ENCODE peak calls at places on chromosomes 6 and 20, in four cellular contexts. R is astrocyte, I is fibroblast of lung, J is H9. S is an unnamed sample.

GRCh38 chr6:133918208-133918930 is 29.5 kb downstream of the TCF21 start:
- DNase-seq in I (no peak), J (no peak), R (no peak), S (no peak)

GRCh38 chr20:56630506-56631317 is 1.6 kb downstream of the TFAP2C start:
- DNase-seq in I (no peak), J (peak; percentile 57), R (peak; percentile 25), S (no peak)

GRCh38 chr6:157229219-157229607 is 94.1 kb downstream of the TMEM242 start:
- DNase-seq in J (no peak), R (no peak), I (no peak), S (no peak)

GRCh38 chr6:121780325-121781313 is 345.2 kb downstream of the GJA1 start:
- DNase-seq in J (no peak), R (peak; percentile 99), I (peak; percentile 95), S (peak; percentile 72)

GRCh38 chr20:38973546-38974120 is 11.5 kb downstream of the DHX35 start:
- DNase-seq in J (no peak), R (peak; percentile 57), I (peak; percentile 72), S (no peak)

GRCh38 chr6:18820725-18821124 is 433.6 kb downstream of the RNF144B start:
- DNase-seq in R (no peak), I (no peak), J (peak; percentile 27), S (no peak)

GRCh38 chr6:150025201-150025917 is at the start of gene RAET1L:
- DNase-seq in I (peak; percentile 37), J (no peak), R (peak; percentile 59), S (peak; percentile 72)

GRCh38 chr6:34018961-34019606 is 126.8 kb downstream of the GRM4 start:
- DNase-seq in I (no peak), J (no peak), R (no peak), S (no peak)

GRCh38 chr6:111663232-111663631 is 57.6 kb upstream of the TRAF3IP2 start:
- DNase-seq in I (peak; percentile 8), R (no peak), J (peak; percentile 46), S (no peak)

GRCh38 chr6:14975124-14975815 is 270.6 kb upstream of the JARID2 start:
- DNase-seq in I (peak; percentile 48), R (no peak), J (no peak), S (no peak)

GRCh38 chr6:2116496-2116895 is 128.9 kb downstream of the GMDS start:
- DNase-seq in I (no peak), R (peak; percentile 15), J (no peak), S (no peak)

GRCh38 chr6:20217476-20217855 is 5.2 kb upstream of the MBOAT1 start:
- DNase-seq in I (no peak), R (no peak), J (no peak), S (no peak)

GRCh38 chr6:131250121-131250520 is 114.9 kb downstream of the AKAP7 start:
- DNase-seq in I (peak; percentile 62), R (peak; percentile 62), J (peak; percentile 63), S (peak; percentile 35)

GRCh38 chr6:10591411-10592160 is 70.4 kb downstream of the GCNT2 start:
- DNase-seq in J (no peak), R (no peak), I (no peak), S (no peak)

GRCh38 chr6:12351672-12352071 is 61.5 kb downstream of the EDN1 start:
- DNase-seq in R (no peak), I (no peak), J (peak; percentile 61), S (no peak)

DNA sequence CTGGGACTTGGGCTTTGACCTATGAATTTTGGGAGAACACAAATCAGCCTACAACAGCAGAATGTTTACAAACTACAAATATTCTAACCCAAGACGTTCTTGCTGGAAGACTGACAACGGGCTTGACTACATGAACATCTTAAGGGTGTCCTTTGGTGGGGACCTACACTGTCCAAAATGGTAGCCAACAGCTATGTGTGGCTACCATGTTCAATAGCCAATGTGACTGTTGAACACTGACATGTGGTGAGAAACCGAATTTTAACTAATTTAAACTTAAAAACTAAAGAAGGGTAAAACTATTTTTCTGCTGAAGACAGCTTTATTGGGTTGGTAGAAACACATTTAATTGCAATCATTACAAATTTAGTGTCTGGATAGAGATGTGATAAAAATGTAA is 30.1 kb downstream of the LINC00237 start:
- DNase-seq in R (no peak), I (no peak), J (no peak), S (no peak)
- H3K4me1 ChIP-seq in R (no peaks in the 10 kb centered on the region), I (no peaks in the 10 kb centered on the region), J (no peaks in the 10 kb centered on the region), S (no peaks in the 10 kb centered on the region)

DNA sequence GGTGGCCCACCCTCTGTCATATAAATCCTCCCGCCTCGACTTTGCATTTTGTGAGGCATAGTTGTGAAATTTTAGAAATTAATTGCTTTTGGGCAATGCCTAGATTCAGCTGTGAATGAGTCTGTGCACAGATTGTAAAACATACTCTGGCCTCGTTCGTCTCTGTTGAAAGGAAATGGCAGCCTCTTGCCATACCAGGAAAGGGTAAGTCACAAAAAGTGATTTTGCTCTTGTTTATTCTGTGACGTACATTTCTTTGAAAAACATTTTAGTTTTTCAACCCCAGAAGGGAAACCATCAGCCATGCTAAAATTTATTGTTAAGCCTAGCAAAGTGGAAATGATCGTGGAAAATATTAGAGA is 15.3 kb upstream of the EXOC2 start:
- DNase-seq in R (no peak), I (no peak), J (no peak), S (no peak)
- H3K4me1 ChIP-seq in R (peaks cover 6% of the 10 kb centered on the region), I (peaks cover 24% of the 10 kb centered on the region), J (peaks cover 7% of the 10 kb centered on the region), S (no peaks in the 10 kb centered on the region)

GRCh38 chr6:88619951-88620350 is 343.5 kb downstream of the RNGTT start:
- DNase-seq in J (no peak), I (no peak), R (no peak), S (no peak)

GRCh38 chr6:88614306-88614877 is 349.0 kb downstream of the RNGTT start:
- DNase-seq in J (no peak), I (no peak), R (no peak), S (no peak)

GRCh38 chr6:88612631-88613030 is 350.8 kb downstream of the RNGTT start:
- DNase-seq in J (no peak), R (no peak), I (no peak), S (no peak)

GRCh38 chr6:88611721-88612120 is 351.7 kb downstream of the RNGTT start:
- DNase-seq in J (no peak), R (no peak), I (no peak), S (no peak)

GRCh38 chr6:88616380-88616779 is 347.0 kb downstream of the RNGTT start:
- DNase-seq in R (no peak), I (no peak), J (no peak), S (no peak)
- H3K4me1 ChIP-seq in R (no peaks in the 10 kb centered on the region), I (no peaks in the 10 kb centered on the region), J (no peaks in the 10 kb centered on the region), S (no peaks in the 10 kb centered on the region)

DNA sequence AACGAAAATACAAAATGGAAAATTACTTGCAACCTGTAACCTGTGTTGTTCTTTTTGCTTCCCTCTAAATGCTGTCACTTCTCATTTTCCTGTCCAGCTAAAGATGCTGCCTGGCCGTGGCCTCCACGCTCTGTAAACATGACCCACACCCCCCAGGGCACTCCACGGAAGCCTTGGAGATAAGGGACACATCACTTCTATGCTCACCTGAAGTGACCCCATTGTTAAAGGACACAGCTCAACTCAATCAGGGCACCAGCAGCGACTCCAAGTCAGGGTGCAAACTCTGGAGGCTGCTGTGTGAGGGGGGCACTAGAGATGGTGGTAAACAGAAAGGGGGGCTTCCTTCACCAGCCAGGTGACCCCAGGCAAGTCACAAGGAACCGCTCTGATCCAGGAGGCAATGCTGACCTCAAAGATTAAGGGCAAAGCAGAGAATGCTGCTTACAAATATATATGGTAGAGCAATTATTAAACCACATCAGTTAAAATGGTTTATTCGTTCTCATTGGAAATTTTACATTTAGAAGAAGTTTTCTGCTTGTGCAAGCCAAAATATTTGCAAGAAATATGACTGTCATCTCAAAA is 13.2 kb downstream of the DIDO1 start:
- DNase-seq in R (no peak), J (no peak), I (no peak), S (no peak)
- H3K4me1 ChIP-seq in R (peaks cover 8% of the 10 kb centered on the region), J (peaks cover 15% of the 10 kb centered on the region), I (peaks cover 8% of the 10 kb centered on the region), S (no peaks in the 10 kb centered on the region)

DNA sequence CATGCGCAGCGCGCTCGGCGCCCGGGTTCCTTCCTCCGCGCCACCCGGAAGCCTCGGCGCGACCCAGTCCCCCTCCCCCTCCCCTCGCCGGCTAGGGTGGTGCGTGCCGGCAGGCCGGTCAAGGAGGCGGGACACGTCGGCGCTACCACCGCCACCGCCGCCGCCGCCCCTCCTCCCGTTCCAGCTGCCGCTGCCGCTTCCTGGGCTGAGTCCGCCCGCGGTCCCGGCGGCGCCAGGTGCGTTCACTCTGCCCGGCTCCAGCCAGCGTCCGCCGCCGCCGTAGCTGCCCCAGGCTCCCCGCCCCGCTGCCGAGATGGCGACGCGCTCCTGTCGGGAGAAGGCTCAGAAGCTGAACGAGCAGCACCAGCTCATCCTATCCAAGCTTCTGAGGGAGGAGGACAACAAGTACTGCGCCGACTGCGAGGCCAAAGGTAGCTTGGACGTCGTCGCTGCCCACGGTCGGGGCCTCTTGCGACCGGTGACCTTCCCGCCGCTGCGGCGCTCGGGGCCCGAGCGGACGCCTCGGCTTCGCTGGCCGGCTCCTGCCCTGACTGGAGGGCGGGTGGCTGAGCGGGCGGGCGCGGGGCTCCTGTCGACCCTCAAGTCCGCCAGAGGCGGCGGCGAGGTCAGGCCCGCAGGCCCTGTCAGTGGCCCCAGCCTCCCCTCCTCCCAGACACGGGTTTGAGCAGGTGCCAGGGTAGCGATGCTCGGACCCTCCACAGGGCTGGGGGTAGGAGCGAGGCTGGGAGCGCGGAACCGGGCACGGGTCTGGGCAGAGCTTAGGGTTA is at the start of gene SMAP1:
- DNase-seq in R (peak; percentile 70), I (peak; percentile 89), J (peak; percentile 95), S (peak; percentile 74)
- H3K4me1 ChIP-seq in R (peaks cover 3% of the 10 kb centered on the region), I (no peaks in the 10 kb centered on the region), J (no peaks in the 10 kb centered on the region), S (peaks cover 3% of the 10 kb centered on the region)

DNA sequence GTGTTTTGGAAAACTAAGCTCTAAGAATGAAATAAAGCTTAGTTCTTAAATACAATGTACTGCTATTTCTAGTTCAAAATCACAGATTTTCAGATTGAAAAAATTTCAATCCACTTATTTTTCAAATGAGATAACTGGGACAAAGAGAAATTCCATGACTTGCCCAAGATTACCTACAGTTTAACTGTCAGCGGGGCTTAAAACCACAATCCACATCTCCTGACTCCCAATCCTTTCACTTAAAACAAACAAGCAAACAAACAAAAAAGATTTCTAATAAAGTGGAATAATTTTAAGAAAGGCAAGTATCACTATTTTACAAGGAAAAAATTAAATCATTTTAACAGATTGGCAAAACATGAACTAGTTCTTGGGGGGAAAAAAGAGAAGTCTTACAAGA is 4.2 kb downstream of the PHIP start:
- DNase-seq in I (no peak), R (no peak), J (no peak), S (no peak)
- H3K4me1 ChIP-seq in I (no peaks in the 10 kb centered on the region), R (no peaks in the 10 kb centered on the region), J (no peaks in the 10 kb centered on the region), S (peaks cover 7% of the 10 kb centered on the region)

DNA sequence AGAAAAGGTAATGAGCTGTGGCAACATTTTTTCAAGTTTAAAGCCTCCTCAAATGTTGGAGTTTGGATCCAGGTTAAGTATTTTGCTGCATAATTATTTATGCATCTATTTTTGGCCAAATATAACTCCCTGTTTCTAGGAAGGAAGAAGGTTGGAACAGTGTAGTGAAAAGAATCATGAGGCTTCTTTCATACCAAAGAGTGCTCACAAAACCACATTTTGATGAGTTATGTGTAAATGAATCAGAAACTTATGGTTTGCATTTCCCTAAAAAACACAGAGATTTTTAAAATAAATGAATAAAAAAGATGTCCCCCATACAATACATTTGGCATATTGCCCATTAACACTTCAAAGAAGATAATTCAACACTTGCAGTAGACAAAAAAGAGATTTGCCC is 246.9 kb upstream of the PRDM1 start:
- DNase-seq in R (peak; percentile 33), J (no peak), I (no peak), S (no peak)
- H3K4me1 ChIP-seq in R (no peaks in the 10 kb centered on the region), J (no peaks in the 10 kb centered on the region), I (no peaks in the 10 kb centered on the region), S (peaks cover 12% of the 10 kb centered on the region)